ENCODE peak calls at places on chromosomes 6 and 20, in seven cellular contexts. Q is foreskin melanocyte, D is T-helper 22 cell, L is GM12865, V is NCI-H748 treated with DMSO at 0.1 percent for 48 hours, X is HepG2, M is germinal center. U is an unnamed sample.

GRCh38 chr6:143090314-143091044 is 29.8 kb downstream of the AIG1 start:
- DNase-seq in Q (no peak), D (no peak), L (no peak), V (no peak), X (no peak), M (no peak), U (no peak)

GRCh38 chr20:43925786-43926185 is 11.1 kb downstream of the TOX2 start:
- DNase-seq in Q (peak), D (no peak), L (no peak), V (no peak), X (no peak), M (no peak), U (peak)

GRCh38 chr6:154653385-154653784 is 79.8 kb upstream of the SCAF8 start:
- DNase-seq in Q (no peak), D (no peak), L (no peak), V (no peak), X (no peak), M (no peak), U (no peak)

GRCh38 chr6:150966786-150967185 is 101.3 kb downstream of the MTHFD1L start:
- DNase-seq in Q (no peak), D (no peak), L (no peak), V (peak), X (no peak), M (no peak), U (no peak)

GRCh38 chr6:21479140-21479539 is 114.4 kb upstream of the SOX4 start:
- DNase-seq in Q (no peak), D (no peak), L (no peak), V (no peak), X (no peak), M (no peak), U (no peak)

GRCh38 chr6:163250122-163250521 is 164.4 kb upstream of the QKI start:
- DNase-seq in Q (no peak), D (no peak), L (no peak), V (no peak), X (no peak), M (no peak), U (no peak)

GRCh38 chr20:31823360-31824124 is 4.4 kb downstream of the MYLK2 start:
- DNase-seq in Q (no peak), D (no peak), L (no peak), V (no peak), X (no peak), M (no peak), U (no peak)

GRCh38 chr6:56522871-56523270 is 119.8 kb downstream of the DST start:
- DNase-seq in Q (no peak), D (no peak), L (no peak), V (no peak), X (no peak), M (no peak), U (no peak)

GRCh38 chr6:13761361-13762036 is 49.9 kb upstream of the RANBP9 start:
- DNase-seq in Q (no peak), D (no peak), L (no peak), V (no peak), X (no peak), M (no peak), U (no peak)

GRCh38 chr6:32252326-32253009 is 28.6 kb upstream of the NOTCH4 start:
- DNase-seq in Q (no peak), D (no peak), L (peak), V (no peak), X (no peak), M (peak), U (no peak)

GRCh38 chr20:38275815-38276550 is 15.4 kb upstream of the KIAA1755 start:
- DNase-seq in Q (peak), D (no peak), L (no peak), V (peak), X (peak), M (no peak), U (peak)

GRCh38 chr6:97850458-97851218 is 567.6 kb upstream of the MMS22L start:
- DNase-seq in Q (peak), D (no peak), L (no peak), V (no peak), X (no peak), M (no peak), U (no peak)

GRCh38 chr20:37075932-37076685 is 19.7 kb downstream of the RBL1 start:
- DNase-seq in Q (no peak), D (no peak), L (no peak), V (no peak), X (no peak), M (no peak), U (peak)

GRCh38 chr20:58753267-58753928 is 60.8 kb downstream of the NPEPL1 start:
- DNase-seq in Q (no peak), D (no peak), L (no peak), V (no peak), X (no peak), M (no peak), U (no peak)

GRCh38 chr6:74891358-74891811 is 314.5 kb downstream of the COL12A1 start:
- DNase-seq in Q (no peak), D (no peak), L (no peak), V (no peak), X (no peak), M (no peak), U (no peak)